ENCODE peak calls at places on chromosomes 6 and 20, in four cellular contexts. One of them, this sample, is unnamed. For H3K4me1, the result is how much of the 10 kb centered on the place peaks cover.

GRCh38 chr6:146868671-146869209 is 270.0 kb downstream of the ADGB start:
- DNase-seq in fibroblast of lung: peak
- DNase-seq in endothelial cell of umbilical vein: no peak
- DNase-seq in hepatocyte: peak
- DNase-seq in this sample: no peak

GRCh38 chr6:113381957-113382356 is 475.2 kb upstream of the MARCKS start:
- DNase-seq in fibroblast of lung: peak
- DNase-seq in hepatocyte: no peak
- DNase-seq in endothelial cell of umbilical vein: peak
- DNase-seq in this sample: no peak

GRCh38 chr6:21360353-21360752 is 233.2 kb upstream of the SOX4 start:
- DNase-seq in hepatocyte: peak
- DNase-seq in endothelial cell of umbilical vein: no peak
- DNase-seq in fibroblast of lung: no peak
- DNase-seq in this sample: peak

GRCh38 chr6:137724018-137724403 is 143.0 kb upstream of the TNFAIP3 start:
- DNase-seq in endothelial cell of umbilical vein: no peak
- DNase-seq in hepatocyte: peak
- DNase-seq in fibroblast of lung: peak
- DNase-seq in this sample: no peak

GRCh38 chr20:59004763-59005522 is 2.1 kb downstream of the CTSZ start:
- DNase-seq in fibroblast of lung: no peak
- DNase-seq in hepatocyte: no peak
- DNase-seq in endothelial cell of umbilical vein: peak
- DNase-seq in this sample: peak

GRCh38 chr6:39980839-39981580 is 46.7 kb upstream of the MOCS1 start:
- DNase-seq in fibroblast of lung: peak
- DNase-seq in hepatocyte: peak
- DNase-seq in endothelial cell of umbilical vein: peak
- DNase-seq in this sample: no peak

GRCh38 chr6:47165918-47166317 is 123.8 kb upstream of the ADGRF1 start:
- DNase-seq in endothelial cell of umbilical vein: no peak
- DNase-seq in hepatocyte: no peak
- DNase-seq in fibroblast of lung: peak
- DNase-seq in this sample: no peak

GRCh38 chr20:16922834-16923233 is 174.7 kb downstream of the OTOR start:
- DNase-seq in hepatocyte: peak
- DNase-seq in endothelial cell of umbilical vein: no peak
- DNase-seq in fibroblast of lung: peak
- DNase-seq in this sample: no peak

GRCh38 chr6:44044154-44044539 is 83.1 kb downstream of the MRPL14 start:
- DNase-seq in hepatocyte: no peak
- DNase-seq in fibroblast of lung: peak
- DNase-seq in endothelial cell of umbilical vein: no peak
- DNase-seq in this sample: no peak

GRCh38 chr6:136158398-136158797 is 91.7 kb downstream of the MTFR2 start:
- DNase-seq in hepatocyte: peak
- DNase-seq in fibroblast of lung: peak
- DNase-seq in endothelial cell of umbilical vein: peak
- DNase-seq in this sample: no peak

GRCh38 chr6:26383624-26384417 is 913 bp downstream of the BTN2A2 start:
- DNase-seq in hepatocyte: peak
- DNase-seq in endothelial cell of umbilical vein: peak
- DNase-seq in fibroblast of lung: peak
- DNase-seq in this sample: no peak

GRCh38 chr20:24960861-24961260 is 11.8 kb downstream of the CST7 start:
- DNase-seq in hepatocyte: no peak
- DNase-seq in endothelial cell of umbilical vein: no peak
- DNase-seq in fibroblast of lung: no peak
- DNase-seq in this sample: no peak

GRCh38 chr6:3090013-3090412 is 21.7 kb downstream of the RIPK1 start:
- DNase-seq in fibroblast of lung: no peak
- DNase-seq in hepatocyte: no peak
- DNase-seq in endothelial cell of umbilical vein: no peak
- DNase-seq in this sample: no peak

GRCh38 chr20:62691485-62691884 is 17.2 kb upstream of the NTSR1 start:
- DNase-seq in endothelial cell of umbilical vein: no peak
- DNase-seq in hepatocyte: no peak
- DNase-seq in fibroblast of lung: no peak
- DNase-seq in this sample: no peak

GRCh38 chr6:73537677-73538076 is 16.8 kb upstream of the EEF1A1 start:
- DNase-seq in hepatocyte: no peak
- DNase-seq in fibroblast of lung: no peak
- DNase-seq in endothelial cell of umbilical vein: no peak
- DNase-seq in this sample: no peak

GRCh38 chr6:4559281-4559875 is 216.8 kb upstream of the CDYL start:
- DNase-seq in hepatocyte: no peak
- DNase-seq in endothelial cell of umbilical vein: no peak
- DNase-seq in fibroblast of lung: no peak
- DNase-seq in this sample: no peak

GRCh38 chr6:130632288-130632687 is 194.9 kb upstream of the SMLR1 start:
- DNase-seq in hepatocyte: no peak
- DNase-seq in endothelial cell of umbilical vein: no peak
- DNase-seq in fibroblast of lung: no peak
- DNase-seq in this sample: no peak

GRCh38 chr6:56955171-56956155 is 556 bp downstream of the BEND6 start:
- DNase-seq in endothelial cell of umbilical vein: peak
- DNase-seq in hepatocyte: peak
- DNase-seq in fibroblast of lung: peak
- DNase-seq in this sample: peak

GRCh38 chr6:551405-551804 is 105.5 kb downstream of the HUS1B start:
- DNase-seq in fibroblast of lung: peak
- DNase-seq in hepatocyte: peak
- DNase-seq in endothelial cell of umbilical vein: no peak
- DNase-seq in this sample: peak

GRCh38 chr6:129513471-129513870 is 196.5 kb downstream of the ARHGAP18 start:
- DNase-seq in fibroblast of lung: peak
- DNase-seq in hepatocyte: no peak
- DNase-seq in endothelial cell of umbilical vein: no peak
- DNase-seq in this sample: no peak

GRCh38 chr6:109059591-109060021 is 35.0 kb downstream of the SESN1 start:
- DNase-seq in endothelial cell of umbilical vein: peak
- DNase-seq in fibroblast of lung: no peak
- DNase-seq in hepatocyte: no peak
- DNase-seq in this sample: no peak

GRCh38 chr20:41645372-41645771 is 27.2 kb upstream of the CHD6 start:
- DNase-seq in fibroblast of lung: no peak
- DNase-seq in endothelial cell of umbilical vein: no peak
- DNase-seq in hepatocyte: no peak
- DNase-seq in this sample: no peak

GRCh38 chr6:27772261-27773001 is 139.8 kb downstream of the OR2B2 start:
- DNase-seq in endothelial cell of umbilical vein: peak
- DNase-seq in fibroblast of lung: peak
- DNase-seq in hepatocyte: peak
- DNase-seq in this sample: peak

GRCh38 chr6:24274441-24275083 is 83.3 kb downstream of the DCDC2 start:
- DNase-seq in endothelial cell of umbilical vein: peak
- DNase-seq in hepatocyte: peak
- DNase-seq in fibroblast of lung: peak
- DNase-seq in this sample: no peak

GRCh38 chr6:6654599-6655575 is 66.4 kb downstream of the LY86 start:
- DNase-seq in hepatocyte: no peak
- DNase-seq in endothelial cell of umbilical vein: peak
- DNase-seq in fibroblast of lung: peak
- DNase-seq in this sample: no peak

GRCh38 chr6:41720783-41721182 is 14.6 kb downstream of the TFEB start:
- DNase-seq in hepatocyte: no peak
- DNase-seq in fibroblast of lung: no peak
- DNase-seq in endothelial cell of umbilical vein: no peak
- DNase-seq in this sample: no peak

GRCh38 chr6:41721396-41721795 is 14.0 kb downstream of the TFEB start:
- DNase-seq in hepatocyte: no peak
- DNase-seq in fibroblast of lung: no peak
- DNase-seq in endothelial cell of umbilical vein: no peak
- DNase-seq in this sample: no peak

GRCh38 chr6:41716516-41717446 is 18.6 kb downstream of the TFEB start:
- DNase-seq in fibroblast of lung: no peak
- DNase-seq in hepatocyte: no peak
- DNase-seq in endothelial cell of umbilical vein: no peak
- DNase-seq in this sample: no peak

GRCh38 chr6:41718828-41719227 is 16.6 kb downstream of the TFEB start:
- DNase-seq in hepatocyte: no peak
- DNase-seq in fibroblast of lung: no peak
- DNase-seq in endothelial cell of umbilical vein: no peak
- DNase-seq in this sample: no peak

DNA sequence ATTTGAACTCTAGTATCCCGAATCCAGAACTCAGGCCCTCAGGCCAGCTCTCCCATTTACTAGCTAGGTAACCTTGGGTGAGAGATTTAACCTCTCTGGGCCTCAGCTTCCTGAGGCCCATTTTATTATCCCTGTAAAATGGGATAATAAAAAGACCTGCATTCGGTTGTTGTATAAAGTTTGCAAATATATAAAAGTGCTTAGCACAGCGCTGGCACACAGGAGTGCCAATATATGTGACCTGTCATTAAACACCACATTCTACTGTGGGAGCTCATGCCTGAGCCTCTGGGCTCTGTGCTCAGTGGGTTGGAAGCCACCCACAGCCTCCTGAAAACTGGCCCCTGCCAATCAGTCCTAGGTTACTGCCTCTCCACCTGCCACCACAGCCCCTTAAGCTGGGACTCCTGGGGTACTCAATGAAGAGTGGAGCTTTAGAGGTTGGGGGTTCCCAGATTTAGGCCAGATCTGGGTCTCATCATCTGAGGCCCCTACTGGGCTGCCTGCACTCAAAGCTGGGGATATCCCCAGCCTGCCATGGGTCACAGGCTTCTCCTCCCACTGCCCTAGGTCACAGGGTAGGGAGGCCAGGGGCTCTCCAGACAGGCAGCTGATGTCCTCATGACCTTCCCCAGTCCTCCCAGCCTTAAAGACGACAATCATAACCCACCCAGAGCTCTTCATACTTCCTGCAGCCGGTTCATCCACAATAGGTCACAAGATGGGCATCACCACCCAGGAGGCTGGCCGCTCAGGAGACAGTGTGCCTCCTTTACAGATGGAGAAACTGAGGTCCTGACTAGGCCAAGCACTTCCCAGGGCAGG is 15.4 kb downstream of the TFEB start:
- DNase-seq in endothelial cell of umbilical vein: no peak
- DNase-seq in fibroblast of lung: no peak
- DNase-seq in hepatocyte: no peak
- DNase-seq in this sample: no peak
- H3K4me1 ChIP-seq in endothelial cell of umbilical vein: under half
- H3K4me1 ChIP-seq in fibroblast of lung: under half
- H3K4me1 ChIP-seq in hepatocyte: under half
- H3K4me1 ChIP-seq in this sample: under half

GRCh38 chr6:41023114-41023513 is 15.9 kb downstream of the UNC5CL start:
- DNase-seq in fibroblast of lung: no peak
- DNase-seq in hepatocyte: no peak
- DNase-seq in endothelial cell of umbilical vein: no peak
- DNase-seq in this sample: no peak
- H3K4me3 ChIP-seq in fibroblast of lung: no peak
- H3K4me3 ChIP-seq in hepatocyte: no peak
- H3K4me3 ChIP-seq in endothelial cell of umbilical vein: no peak
- H3K4me3 ChIP-seq in this sample: no peak

GRCh38 chr20:31918471-31919105 is 33.3 kb downstream of the PDRG1 start:
- DNase-seq in endothelial cell of umbilical vein: no peak
- DNase-seq in hepatocyte: peak
- DNase-seq in fibroblast of lung: no peak
- DNase-seq in this sample: no peak

GRCh38 chr20:31922181-31922580 is 29.7 kb downstream of the PDRG1 start:
- DNase-seq in fibroblast of lung: no peak
- DNase-seq in endothelial cell of umbilical vein: no peak
- DNase-seq in hepatocyte: no peak
- DNase-seq in this sample: no peak

GRCh38 chr20:31920275-31920855 is 31.5 kb downstream of the PDRG1 start:
- DNase-seq in fibroblast of lung: no peak
- DNase-seq in endothelial cell of umbilical vein: no peak
- DNase-seq in hepatocyte: no peak
- DNase-seq in this sample: no peak

GRCh38 chr20:31922588-31922987 is 29.3 kb downstream of the PDRG1 start:
- DNase-seq in fibroblast of lung: no peak
- DNase-seq in hepatocyte: no peak
- DNase-seq in endothelial cell of umbilical vein: no peak
- DNase-seq in this sample: no peak

DNA sequence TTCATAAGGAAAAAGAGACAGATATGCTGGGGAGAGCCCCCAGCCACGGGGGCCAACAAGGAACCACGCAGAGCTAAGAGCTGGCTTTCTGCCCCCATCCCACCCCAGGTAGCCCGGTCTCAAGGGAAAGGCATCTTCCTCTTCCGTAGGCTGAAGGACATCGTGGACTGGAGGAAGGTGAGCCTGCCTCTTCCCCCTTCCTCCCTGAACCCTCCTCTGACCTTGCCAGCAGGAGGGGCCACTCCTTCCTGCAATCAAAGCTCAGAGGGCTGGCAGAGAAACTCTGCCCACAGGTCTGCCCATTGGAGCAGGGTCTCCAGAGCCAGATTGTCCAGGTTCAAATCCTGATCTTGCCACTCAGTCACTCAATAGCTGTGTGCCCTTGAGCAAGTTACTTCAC is 32.1 kb downstream of the PDRG1 start:
- DNase-seq in endothelial cell of umbilical vein: no peak
- DNase-seq in fibroblast of lung: no peak
- DNase-seq in hepatocyte: no peak
- DNase-seq in this sample: no peak
- H3K4me1 ChIP-seq in endothelial cell of umbilical vein: under half
- H3K4me1 ChIP-seq in fibroblast of lung: under half
- H3K4me1 ChIP-seq in hepatocyte: under half
- H3K4me1 ChIP-seq in this sample: under half

DNA sequence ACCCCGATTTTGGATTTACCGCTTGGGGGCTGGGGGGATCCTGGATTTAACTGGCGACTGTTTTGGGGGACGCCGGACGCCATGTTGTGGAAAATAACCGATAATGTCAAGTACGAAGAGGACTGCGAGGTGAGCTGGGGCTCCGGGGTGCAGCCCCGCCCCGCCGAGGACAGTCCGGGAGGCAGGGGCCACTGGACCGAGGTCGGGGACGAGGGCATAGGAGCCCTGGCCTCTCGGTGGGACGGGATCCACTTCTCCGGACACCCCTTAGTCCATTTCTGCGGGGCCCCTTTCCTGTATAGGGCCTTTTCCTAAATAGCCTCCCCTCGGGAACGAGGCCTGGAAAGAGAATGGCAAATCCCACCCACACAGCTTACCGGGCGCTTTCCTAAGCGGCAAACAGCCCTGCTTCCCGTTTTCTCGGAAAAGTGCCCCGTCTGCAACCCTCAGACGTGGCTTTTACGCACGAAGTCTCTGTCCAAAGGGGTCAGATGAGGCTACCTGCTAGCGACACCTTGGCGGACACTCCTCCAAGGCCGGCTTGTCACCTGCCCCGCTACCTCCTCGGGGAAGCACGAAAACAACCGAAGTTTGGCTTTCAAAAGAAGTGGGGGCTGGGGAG is 469 bp downstream of the TFAP2C start:
- DNase-seq in hepatocyte: no peak
- DNase-seq in fibroblast of lung: no peak
- DNase-seq in endothelial cell of umbilical vein: no peak
- DNase-seq in this sample: no peak
- H3K4me3 ChIP-seq in hepatocyte: peak
- H3K4me3 ChIP-seq in fibroblast of lung: no peak
- H3K4me3 ChIP-seq in endothelial cell of umbilical vein: no peak
- H3K4me3 ChIP-seq in this sample: peak

GRCh38 chr20:37291724-37292126 is 2.3 kb downstream of the MANBAL start:
- DNase-seq in fibroblast of lung: no peak
- DNase-seq in hepatocyte: no peak
- DNase-seq in endothelial cell of umbilical vein: no peak
- DNase-seq in this sample: no peak
- H3K4me1 ChIP-seq in fibroblast of lung: under half
- H3K4me1 ChIP-seq in hepatocyte: under half
- H3K4me1 ChIP-seq in endothelial cell of umbilical vein: under half
- H3K4me1 ChIP-seq in this sample: under half

This sample was measured in Caco-2.